ENCODE peak calls at places on chromosomes 12 and 14, in seven cellular contexts. One of them, this sample, is unnamed. For H3K4me1, the result is how much of the 10 kb centered on the place peaks cover.

GRCh38 chr12:121608301-121608700 is 18.0 kb upstream of the ORAI1 start:
- DNase-seq in iPS DF 6.9: no peak
- DNase-seq in Peyer's patch: no peak
- DNase-seq in mammary epithelial cell: no peak
- DNase-seq in A549: no peak
- DNase-seq in suprapubic skin: no peak
- DNase-seq in PC-9: no peak
- DNase-seq in this sample: no peak

GRCh38 chr14:23590198-23590597 is 11.6 kb upstream of the JPH4 start:
- DNase-seq in suprapubic skin: no peak
- DNase-seq in PC-9: no peak
- DNase-seq in A549: no peak
- DNase-seq in iPS DF 6.9: no peak
- DNase-seq in Peyer's patch: no peak
- DNase-seq in mammary epithelial cell: no peak
- DNase-seq in this sample: no peak

GRCh38 chr14:90491868-90492560 is 95.2 kb downstream of the CALM1 start:
- DNase-seq in PC-9: no peak
- DNase-seq in suprapubic skin: no peak
- DNase-seq in mammary epithelial cell: no peak
- DNase-seq in iPS DF 6.9: no peak
- DNase-seq in Peyer's patch: no peak
- DNase-seq in A549: no peak
- DNase-seq in this sample: no peak

GRCh38 chr12:130838284-130838950 is 633 bp downstream of the STX2 start:
- DNase-seq in suprapubic skin: peak
- DNase-seq in mammary epithelial cell: peak
- DNase-seq in Peyer's patch: peak
- DNase-seq in PC-9: peak
- DNase-seq in iPS DF 6.9: no peak
- DNase-seq in A549: peak
- DNase-seq in this sample: peak

GRCh38 chr12:9792961-9793617 is 32.4 kb upstream of the CD69 start:
- DNase-seq in Peyer's patch: no peak
- DNase-seq in PC-9: no peak
- DNase-seq in suprapubic skin: no peak
- DNase-seq in mammary epithelial cell: peak
- DNase-seq in iPS DF 6.9: no peak
- DNase-seq in A549: no peak
- DNase-seq in this sample: no peak

GRCh38 chr12:100721193-100721592 is 73.4 kb upstream of the ANO4 start:
- DNase-seq in iPS DF 6.9: no peak
- DNase-seq in PC-9: no peak
- DNase-seq in suprapubic skin: no peak
- DNase-seq in Peyer's patch: no peak
- DNase-seq in A549: no peak
- DNase-seq in mammary epithelial cell: no peak
- DNase-seq in this sample: no peak

GRCh38 chr12:39764944-39765560 is 145.4 kb upstream of the ABCD2 start:
- DNase-seq in A549: peak
- DNase-seq in mammary epithelial cell: peak
- DNase-seq in PC-9: no peak
- DNase-seq in Peyer's patch: no peak
- DNase-seq in iPS DF 6.9: no peak
- DNase-seq in suprapubic skin: no peak
- DNase-seq in this sample: peak

GRCh38 chr12:89349814-89350213 is 2.5 kb downstream of the DUSP6 start:
- DNase-seq in suprapubic skin: no peak
- DNase-seq in PC-9: peak
- DNase-seq in iPS DF 6.9: no peak
- DNase-seq in Peyer's patch: no peak
- DNase-seq in A549: no peak
- DNase-seq in mammary epithelial cell: peak
- DNase-seq in this sample: peak

GRCh38 chr12:70637686-70638085 is 457 bp upstream of the PTPRB start:
- DNase-seq in Peyer's patch: no peak
- DNase-seq in PC-9: no peak
- DNase-seq in A549: no peak
- DNase-seq in mammary epithelial cell: no peak
- DNase-seq in suprapubic skin: no peak
- DNase-seq in iPS DF 6.9: no peak
- DNase-seq in this sample: no peak

GRCh38 chr14:65824285-65824977 is 411.9 kb downstream of the FUT8 start:
- DNase-seq in Peyer's patch: no peak
- DNase-seq in mammary epithelial cell: peak
- DNase-seq in A549: peak
- DNase-seq in suprapubic skin: no peak
- DNase-seq in PC-9: peak
- DNase-seq in iPS DF 6.9: no peak
- DNase-seq in this sample: peak

GRCh38 chr12:132482771-132483170 is 7.2 kb upstream of the FBRSL1 start:
- DNase-seq in suprapubic skin: no peak
- DNase-seq in mammary epithelial cell: no peak
- DNase-seq in PC-9: no peak
- DNase-seq in A549: no peak
- DNase-seq in Peyer's patch: no peak
- DNase-seq in iPS DF 6.9: no peak
- DNase-seq in this sample: no peak

GRCh38 chr14:65286443-65286842 is 126.1 kb upstream of the FUT8 start:
- DNase-seq in mammary epithelial cell: no peak
- DNase-seq in Peyer's patch: no peak
- DNase-seq in suprapubic skin: no peak
- DNase-seq in PC-9: no peak
- DNase-seq in A549: peak
- DNase-seq in iPS DF 6.9: no peak
- DNase-seq in this sample: no peak

GRCh38 chr12:108630481-108631207 is 3.0 kb downstream of the SELPLG start:
- DNase-seq in suprapubic skin: no peak
- DNase-seq in A549: no peak
- DNase-seq in PC-9: peak
- DNase-seq in Peyer's patch: no peak
- DNase-seq in iPS DF 6.9: no peak
- DNase-seq in mammary epithelial cell: peak
- DNase-seq in this sample: no peak

GRCh38 chr12:90953956-90954421 is 987 bp downstream of the CCER1 start:
- DNase-seq in A549: no peak
- DNase-seq in iPS DF 6.9: peak
- DNase-seq in Peyer's patch: no peak
- DNase-seq in mammary epithelial cell: no peak
- DNase-seq in suprapubic skin: no peak
- DNase-seq in PC-9: no peak
- DNase-seq in this sample: peak

GRCh38 chr14:80996049-80996901 is 40.9 kb downstream of the TSHR start:
- DNase-seq in mammary epithelial cell: peak
- DNase-seq in Peyer's patch: no peak
- DNase-seq in iPS DF 6.9: no peak
- DNase-seq in suprapubic skin: no peak
- DNase-seq in A549: peak
- DNase-seq in PC-9: no peak
- DNase-seq in this sample: peak

GRCh38 chr14:91399868-91400640 is 17.6 kb downstream of the CCDC88C start:
- DNase-seq in PC-9: no peak
- DNase-seq in suprapubic skin: no peak
- DNase-seq in A549: no peak
- DNase-seq in mammary epithelial cell: no peak
- DNase-seq in Peyer's patch: peak
- DNase-seq in iPS DF 6.9: no peak
- DNase-seq in this sample: no peak

GRCh38 chr14:103676881-103677675 is 38.2 kb downstream of the XRCC3 start:
- DNase-seq in suprapubic skin: peak
- DNase-seq in mammary epithelial cell: no peak
- DNase-seq in PC-9: no peak
- DNase-seq in iPS DF 6.9: no peak
- DNase-seq in A549: no peak
- DNase-seq in Peyer's patch: no peak
- DNase-seq in this sample: no peak

GRCh38 chr12:83841620-83842019 is 1071.0 kb downstream of the SLC6A15 start:
- DNase-seq in iPS DF 6.9: no peak
- DNase-seq in Peyer's patch: no peak
- DNase-seq in A549: no peak
- DNase-seq in mammary epithelial cell: peak
- DNase-seq in suprapubic skin: no peak
- DNase-seq in PC-9: no peak
- DNase-seq in this sample: no peak

GRCh38 chr14:34165847-34166340 is 215.0 kb upstream of the EGLN3 start:
- DNase-seq in iPS DF 6.9: no peak
- DNase-seq in mammary epithelial cell: no peak
- DNase-seq in Peyer's patch: no peak
- DNase-seq in PC-9: no peak
- DNase-seq in suprapubic skin: no peak
- DNase-seq in A549: no peak
- DNase-seq in this sample: no peak

GRCh38 chr14:104047761-104048160 is 37.7 kb upstream of the ASPG start:
- DNase-seq in A549: no peak
- DNase-seq in PC-9: no peak
- DNase-seq in iPS DF 6.9: no peak
- DNase-seq in mammary epithelial cell: no peak
- DNase-seq in suprapubic skin: no peak
- DNase-seq in Peyer's patch: no peak
- DNase-seq in this sample: no peak

GRCh38 chr12:2539938-2540337 is 254.8 kb upstream of the FKBP4 start:
- DNase-seq in mammary epithelial cell: no peak
- DNase-seq in A549: no peak
- DNase-seq in PC-9: no peak
- DNase-seq in iPS DF 6.9: no peak
- DNase-seq in suprapubic skin: no peak
- DNase-seq in Peyer's patch: no peak
- DNase-seq in this sample: no peak

GRCh38 chr14:31877333-31877798 is 199.7 kb upstream of the ARHGAP5 start:
- DNase-seq in iPS DF 6.9: no peak
- DNase-seq in suprapubic skin: no peak
- DNase-seq in PC-9: no peak
- DNase-seq in Peyer's patch: no peak
- DNase-seq in mammary epithelial cell: no peak
- DNase-seq in A549: no peak
- DNase-seq in this sample: no peak

GRCh38 chr12:113247123-113248045 is 26.1 kb downstream of the TPCN1 start:
- DNase-seq in Peyer's patch: no peak
- DNase-seq in suprapubic skin: no peak
- DNase-seq in iPS DF 6.9: no peak
- DNase-seq in mammary epithelial cell: peak
- DNase-seq in PC-9: no peak
- DNase-seq in A549: no peak
- DNase-seq in this sample: no peak

GRCh38 chr12:124411953-124412645 is 117.2 kb downstream of the RFLNA start:
- DNase-seq in suprapubic skin: no peak
- DNase-seq in iPS DF 6.9: no peak
- DNase-seq in A549: no peak
- DNase-seq in Peyer's patch: no peak
- DNase-seq in PC-9: no peak
- DNase-seq in mammary epithelial cell: no peak
- DNase-seq in this sample: no peak

GRCh38 chr12:41151789-41152188 is 36.3 kb upstream of the PDZRN4 start:
- DNase-seq in iPS DF 6.9: no peak
- DNase-seq in PC-9: no peak
- DNase-seq in Peyer's patch: no peak
- DNase-seq in mammary epithelial cell: peak
- DNase-seq in A549: peak
- DNase-seq in suprapubic skin: no peak
- DNase-seq in this sample: no peak

DNA sequence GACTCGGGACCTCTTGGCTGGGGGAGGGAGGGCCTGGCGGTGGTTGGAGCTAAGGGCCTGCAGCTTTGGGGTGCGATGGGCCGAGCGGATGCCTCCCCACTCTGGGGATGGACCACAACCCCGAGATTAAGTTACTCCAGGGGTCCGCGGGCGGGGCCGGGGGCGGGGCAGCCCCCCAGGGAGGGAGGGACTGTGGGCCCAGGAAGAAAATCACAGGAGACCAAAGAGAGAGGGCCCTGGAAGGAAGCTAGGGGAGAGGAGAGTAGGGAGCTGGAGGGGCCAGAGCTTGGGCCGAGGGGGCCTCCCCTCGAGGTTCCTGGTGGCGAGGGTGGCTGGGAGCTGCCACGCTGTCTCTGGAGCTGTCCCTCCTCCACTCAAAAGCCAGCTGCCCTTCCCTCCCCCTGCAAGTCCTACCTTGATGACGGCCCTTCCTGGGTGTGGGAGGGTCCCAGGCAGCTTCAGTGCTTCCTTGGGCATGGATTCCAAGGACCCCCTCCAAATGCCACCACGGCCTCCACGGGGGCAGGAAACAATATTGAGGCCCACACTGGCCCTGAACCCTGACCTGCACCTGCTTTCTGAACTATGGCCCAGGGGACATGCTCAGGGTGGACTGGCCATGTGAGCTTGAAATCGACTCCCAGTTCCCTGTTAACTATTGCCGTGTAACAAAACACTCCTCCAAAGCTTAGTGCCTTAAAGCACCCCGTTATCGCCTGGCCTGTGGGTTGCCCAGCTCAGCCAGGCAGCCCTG is 607 bp upstream of the NUDT14 start:
- DNase-seq in Peyer's patch: no peak
- DNase-seq in A549: no peak
- DNase-seq in iPS DF 6.9: no peak
- DNase-seq in PC-9: no peak
- DNase-seq in mammary epithelial cell: no peak
- DNase-seq in suprapubic skin: no peak
- DNase-seq in this sample: no peak
- H3K4me3 ChIP-seq in Peyer's patch: peak
- H3K4me3 ChIP-seq in A549: peak
- H3K4me3 ChIP-seq in iPS DF 6.9: peak
- H3K4me3 ChIP-seq in PC-9: peak
- H3K4me3 ChIP-seq in mammary epithelial cell: no peak
- H3K4me3 ChIP-seq in suprapubic skin: peak
- H3K4me3 ChIP-seq in this sample: peak

DNA sequence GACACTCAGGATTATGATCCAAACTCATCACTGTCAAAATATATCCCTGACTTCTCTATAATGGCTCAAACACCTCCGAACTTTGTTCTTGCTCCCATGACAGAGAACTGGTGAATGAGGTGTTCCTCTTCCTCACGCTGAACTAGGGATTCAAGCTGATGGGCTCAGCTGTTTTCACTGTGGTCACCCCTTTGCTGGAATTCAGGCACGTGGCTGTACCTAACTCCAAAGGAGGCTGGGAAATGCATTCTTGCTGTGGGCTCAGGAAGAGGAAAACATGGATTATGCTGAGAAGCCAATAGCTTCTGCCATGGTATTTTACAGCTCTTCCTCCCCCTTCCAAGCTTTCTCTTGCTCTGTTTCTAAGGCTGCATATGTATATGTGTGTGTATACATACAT is 43.9 kb downstream of the STXBP6 start:
- DNase-seq in suprapubic skin: no peak
- DNase-seq in Peyer's patch: no peak
- DNase-seq in A549: no peak
- DNase-seq in PC-9: no peak
- DNase-seq in mammary epithelial cell: no peak
- DNase-seq in iPS DF 6.9: no peak
- DNase-seq in this sample: no peak
- H3K27ac ChIP-seq in suprapubic skin: no peak
- H3K27ac ChIP-seq in Peyer's patch: no peak
- H3K27ac ChIP-seq in A549: no peak
- H3K27ac ChIP-seq in PC-9: no peak
- H3K27ac ChIP-seq in mammary epithelial cell: no peak
- H3K27ac ChIP-seq in iPS DF 6.9: no peak
- H3K27ac ChIP-seq in this sample: no peak

GRCh38 chr14:99194136-99194535 is 77.9 kb downstream of the BCL11B start:
- DNase-seq in PC-9: no peak
- DNase-seq in A549: no peak
- DNase-seq in Peyer's patch: peak
- DNase-seq in suprapubic skin: no peak
- DNase-seq in mammary epithelial cell: no peak
- DNase-seq in iPS DF 6.9: no peak
- DNase-seq in this sample: no peak
- H3K4me1 ChIP-seq in PC-9: under half
- H3K4me1 ChIP-seq in A549: under half
- H3K4me1 ChIP-seq in Peyer's patch: under half
- H3K4me1 ChIP-seq in suprapubic skin: half or more
- H3K4me1 ChIP-seq in mammary epithelial cell: under half
- H3K4me1 ChIP-seq in iPS DF 6.9: under half
- H3K4me1 ChIP-seq in this sample: under half

GRCh38 chr12:75701859-75702258 is 190.4 kb upstream of the KRR1 start:
- DNase-seq in iPS DF 6.9: no peak
- DNase-seq in A549: no peak
- DNase-seq in suprapubic skin: no peak
- DNase-seq in mammary epithelial cell: no peak
- DNase-seq in Peyer's patch: no peak
- DNase-seq in PC-9: no peak
- DNase-seq in this sample: no peak
- H3K4me3 ChIP-seq in iPS DF 6.9: no peak
- H3K4me3 ChIP-seq in A549: no peak
- H3K4me3 ChIP-seq in suprapubic skin: no peak
- H3K4me3 ChIP-seq in mammary epithelial cell: no peak
- H3K4me3 ChIP-seq in Peyer's patch: no peak
- H3K4me3 ChIP-seq in PC-9: no peak
- H3K4me3 ChIP-seq in this sample: no peak